ENCODE peak calls at places on chromosome 13, in seven cellular contexts. V, X, J, Q, Y, P and C are unnamed samples. For H3K4me1, the result is how much of the 10 kb centered on the place peaks cover.

GRCh38 chr13:112958127-112958989 is 10.7 kb upstream of the MCF2L start:
- DNase-seq in P (no peak), Y (no peak), X (no peak), V (peak), J (no peak), Q (no peak), C (no peak)

GRCh38 chr13:29526741-29527140 is 68.7 kb downstream of the SLC7A1 start:
- DNase-seq in X (no peak), J (no peak), Q (no peak), Y (no peak), V (no peak), P (no peak), C (no peak)

GRCh38 chr13:35838356-35838755 is 292.8 kb downstream of the DCLK1 start:
- DNase-seq in X (no peak), P (no peak), V (no peak), J (no peak), Y (no peak), Q (no peak), C (peak)

GRCh38 chr13:113015826-113016525 is 47.0 kb downstream of the MCF2L start:
- DNase-seq in Q (no peak), X (no peak), J (no peak), V (no peak), Y (no peak), P (no peak), C (no peak)

GRCh38 chr13:29502391-29503008 is 93.0 kb downstream of the SLC7A1 start:
- DNase-seq in Q (no peak), V (no peak), J (no peak), P (no peak), X (no peak), Y (no peak), C (no peak)

GRCh38 chr13:31930901-31931522 is 100.6 kb upstream of the FRY start:
- DNase-seq in Y (no peak), P (no peak), X (no peak), J (peak), V (no peak), Q (no peak), C (no peak)

GRCh38 chr13:42354246-42355117 is 82.5 kb downstream of the AKAP11 start:
- DNase-seq in J (peak), V (no peak), Y (peak), Q (no peak), P (no peak), X (peak), C (peak)

GRCh38 chr13:34152996-34153395 is 335.0 kb downstream of the RFC3 start:
- DNase-seq in Q (no peak), J (no peak), Y (no peak), V (no peak), P (no peak), X (no peak), C (no peak)

GRCh38 chr13:45446181-45446580 is 18.6 kb upstream of the COG3 start:
- DNase-seq in X (no peak), Q (no peak), P (no peak), Y (no peak), V (no peak), J (no peak), C (no peak)

GRCh38 chr13:90402613-90403012 is 944.9 kb upstream of the MIR17HG start:
- DNase-seq in J (no peak), P (no peak), V (no peak), X (no peak), Q (no peak), Y (no peak), C (no peak)

GRCh38 chr13:65600702-65601101 is 1629.4 kb downstream of the PCDH9 start:
- DNase-seq in Y (no peak), X (no peak), P (no peak), V (no peak), J (no peak), Q (no peak), C (peak)

GRCh38 chr13:98384739-98385138 is 192.2 kb downstream of the STK24 start:
- DNase-seq in J (no peak), P (no peak), Y (no peak), V (no peak), Q (no peak), X (no peak), C (no peak)

GRCh38 chr13:109743706-109744453 is 42.5 kb downstream of the IRS2 start:
- DNase-seq in V (no peak), P (no peak), Q (no peak), Y (no peak), X (no peak), J (no peak), C (no peak)

DNA sequence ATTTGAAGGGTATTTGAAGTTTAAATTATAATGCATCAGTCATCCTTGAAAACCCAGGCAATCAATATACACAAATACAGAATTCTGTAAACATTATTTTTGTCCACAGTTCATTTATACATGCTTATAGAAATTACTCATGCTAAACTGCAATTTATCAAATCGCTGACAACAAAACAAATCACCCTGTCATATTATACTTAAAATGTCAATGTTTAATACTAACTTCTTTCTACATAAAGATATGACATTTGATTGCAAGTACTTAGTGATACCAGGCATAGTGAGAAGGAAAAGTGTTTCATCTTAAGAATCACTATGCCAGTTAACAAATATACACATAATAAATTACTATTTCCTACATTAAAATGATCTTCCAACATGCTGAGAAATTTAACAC is 232.0 kb downstream of the PCDH20 start:
- DNase-seq in V (no peak), P (no peak), X (no peak), J (no peak), Y (no peak), Q (no peak), C (no peak)
- H3K4me1 ChIP-seq in V (under half), P (under half), X (half or more), J (under half), Y (under half), Q (under half), C (under half)

DNA sequence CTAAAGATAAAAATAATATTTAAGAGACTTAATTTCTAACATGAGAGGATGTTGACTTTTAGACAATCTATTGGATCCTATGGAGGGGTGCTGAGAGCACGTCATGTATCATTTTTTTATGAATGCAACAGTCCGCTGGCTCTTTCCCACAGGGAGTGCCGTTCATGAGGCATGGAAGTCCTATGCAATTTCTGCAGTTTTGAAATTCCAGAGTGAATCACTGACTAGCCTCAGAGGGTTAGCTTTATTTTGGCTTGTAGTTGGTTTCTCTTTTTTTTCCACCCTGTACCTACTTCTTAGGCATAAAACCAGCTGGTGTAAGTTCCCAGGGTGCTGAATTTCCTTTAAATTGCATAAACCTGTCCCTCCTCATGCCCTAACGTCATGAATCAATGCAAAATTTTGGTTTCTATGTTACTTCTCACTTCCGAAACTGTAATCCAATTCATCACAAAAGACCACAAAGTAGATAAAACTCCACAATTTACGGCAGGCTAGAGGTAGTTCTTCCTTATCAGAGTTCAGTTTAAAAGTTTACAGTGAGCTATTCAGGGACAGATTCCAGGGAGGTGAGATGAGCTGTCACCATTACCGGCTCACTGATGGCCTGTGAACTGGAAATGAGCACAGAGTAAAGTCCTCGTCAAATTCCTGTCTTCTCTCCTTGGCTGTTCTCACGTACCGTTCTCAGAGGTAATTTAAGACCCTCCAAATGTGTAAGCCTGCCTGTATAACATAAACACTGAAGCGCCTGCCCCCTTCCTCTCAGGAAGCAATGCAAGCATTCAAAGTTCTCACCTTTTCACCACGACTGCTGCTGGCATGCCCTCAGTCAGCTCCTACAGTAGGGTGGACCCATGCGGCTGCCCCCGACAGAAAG is 216.6 kb upstream of the SLC10A2 start:
- DNase-seq in V (no peak), P (no peak), X (no peak), J (no peak), Q (no peak), Y (no peak), C (no peak)
- H3K4me3 ChIP-seq in V (no peak), P (no peak), X (no peak), J (no peak), Q (no peak), Y (no peak), C (no peak)

GRCh38 chr13:97261254-97262015 is 39.3 kb downstream of the MBNL2 start:
- DNase-seq in J (no peak), Q (no peak), V (no peak), P (no peak), Y (peak), X (no peak), C (no peak)
- H3K4me1 ChIP-seq in J (under half), Q (half or more), V (half or more), P (half or more), Y (under half), X (under half), C (under half)

DNA sequence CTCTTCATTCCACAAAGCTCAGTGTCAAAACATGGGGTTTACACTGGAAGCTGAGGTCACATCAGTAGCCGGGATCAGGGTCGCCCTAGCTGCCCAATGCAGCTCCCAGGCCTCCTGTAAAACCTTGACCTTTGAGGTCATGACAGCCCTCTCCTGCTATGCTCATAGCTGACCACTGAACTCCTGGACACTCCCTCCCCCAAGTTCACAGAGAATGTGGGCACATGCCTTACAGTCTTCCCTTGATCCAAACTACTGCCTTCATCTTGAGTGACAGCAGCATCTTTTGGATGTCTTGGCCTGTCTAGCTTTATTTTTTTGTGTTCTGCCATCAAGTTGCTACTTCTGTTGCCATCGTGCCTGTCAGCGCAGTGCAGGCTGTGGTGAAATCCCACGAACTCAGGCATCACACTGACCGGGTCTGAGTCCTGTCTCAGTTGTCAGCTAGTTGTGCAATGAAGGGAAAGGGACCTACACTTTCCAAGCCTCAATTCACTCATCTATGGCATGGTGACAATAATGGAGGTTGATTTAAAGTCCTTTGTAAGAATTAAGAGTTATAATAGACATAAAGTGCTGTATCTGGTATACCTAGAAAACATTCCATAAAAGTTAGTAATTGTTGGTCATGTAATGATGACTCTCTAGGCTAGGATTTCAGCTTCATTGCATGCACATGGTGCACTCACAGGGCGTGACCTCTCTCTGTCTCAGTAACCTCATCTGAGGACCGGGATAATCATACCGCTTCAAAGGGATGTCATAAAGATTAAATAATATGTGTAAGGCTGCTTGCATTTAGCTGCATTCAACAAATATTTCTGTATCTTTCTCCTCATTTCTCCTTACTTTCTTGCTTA is 16.5 kb upstream of the ALOX5AP start:
- DNase-seq in J (no peak), P (no peak), V (no peak), X (no peak), Y (no peak), Q (no peak), C (no peak)
- H3K4me3 ChIP-seq in J (no peak), P (no peak), V (no peak), X (no peak), Y (no peak), Q (no peak), C (no peak)

DNA sequence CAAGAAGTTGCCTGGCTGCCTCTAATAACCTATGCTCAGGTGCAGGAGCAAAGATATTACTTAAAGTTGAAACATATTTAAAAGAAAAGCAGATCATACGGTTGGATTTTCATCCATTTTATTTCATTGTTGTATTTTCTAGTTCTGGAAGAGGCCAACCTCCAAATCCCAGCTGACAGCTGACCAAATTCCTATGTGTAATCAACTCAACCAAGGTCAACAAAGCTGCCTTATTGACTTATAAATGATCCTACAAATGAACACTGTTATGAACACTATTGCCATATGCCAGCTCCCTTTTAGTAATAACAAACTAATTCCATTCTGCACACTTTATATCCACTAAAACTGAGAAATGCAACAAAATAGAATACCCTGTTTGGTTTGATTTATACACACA is 1537.4 kb downstream of the SLITRK1 start:
- DNase-seq in X (no peak), Y (no peak), P (no peak), V (no peak), Q (no peak), J (no peak), C (peak)
- H3K4me1 ChIP-seq in X (under half), Y (under half), P (under half), V (under half), Q (under half), J (under half), C (under half)